ENCODE peak calls at places on chromosomes 7 and 10, in four cellular contexts. O is NCI-H1417, K is GDM1, D is body of pancreas. R is an unnamed sample.
A peak's percentile ranks its signal among the peaks of the same experiment; 100 is the strongest.

GRCh38 chr10:46545861-46546590 is 10.4 kb downstream of the GPRIN2 start:
- DNase-seq in O (no peak), K (no peak), D (no peak), R (no peak)

GRCh38 chr7:6026011-6026819 is 5.0 kb upstream of the ANKRD61 start:
- DNase-seq in O (no peak), K (peak; percentile 14), D (peak; percentile 44), R (no peak)

GRCh38 chr10:86757110-86757790 is 831 bp downstream of the BMPR1A start:
- DNase-seq in O (peak; percentile 4), D (peak; percentile 60), K (no peak), R (no peak)

GRCh38 chr10:100723769-100724530 is 21.4 kb upstream of the PAX2 start:
- DNase-seq in D (no peak), K (no peak), O (no peak), R (no peak)

GRCh38 chr7:66535414-66536329 is 93.0 kb upstream of the KCTD7 start:
- DNase-seq in O (no peak), K (no peak), D (no peak), R (no peak)

GRCh38 chr7:23418046-23418445 is 52.2 kb downstream of the IGF2BP3 start:
- DNase-seq in D (no peak), O (no peak), K (no peak), R (no peak)

GRCh38 chr10:70891636-70892035 is 3.3 kb upstream of the PCBD1 start:
- DNase-seq in D (no peak), O (no peak), K (no peak), R (no peak)

GRCh38 chr10:26887611-26888215 is 27.0 kb upstream of the ABI1 start:
- DNase-seq in O (no peak), D (no peak), K (no peak), R (no peak)

GRCh38 chr7:42097756-42098155 is 139.3 kb downstream of the GLI3 start:
- DNase-seq in K (no peak), O (no peak), D (no peak), R (no peak)

GRCh38 chr7:93327006-93327633 is 95.0 kb downstream of the VPS50 start:
- DNase-seq in O (no peak), K (no peak), D (no peak), R (no peak)

GRCh38 chr10:90344226-90344625 is 513.6 kb downstream of the HTR7 start:
- DNase-seq in K (no peak), D (no peak), O (no peak), R (no peak)

GRCh38 chr7:141480953-141481352 is 70.3 kb upstream of the AGK start:
- DNase-seq in K (no peak), O (no peak), D (no peak), R (no peak)

GRCh38 chr7:125555921-125556320 is 626.3 kb upstream of the POT1 start:
- DNase-seq in D (no peak), O (no peak), K (no peak), R (no peak)

GRCh38 chr10:71312220-71312619 is 6.8 kb upstream of the SLC29A3 start:
- DNase-seq in K (no peak), D (no peak), O (no peak), R (no peak)

GRCh38 chr10:60664859-60665258 is 113.4 kb upstream of the CDK1 start:
- DNase-seq in O (no peak), K (no peak), D (no peak), R (no peak)

GRCh38 chr10:59057350-59057749 is 119.1 kb upstream of the PHYHIPL start:
- DNase-seq in D (no peak), O (no peak), K (no peak), R (no peak)

GRCh38 chr10:608331-609265 is 80.9 kb downstream of the DIP2C start:
- DNase-seq in K (no peak), O (no peak), D (no peak), R (no peak)

GRCh38 chr7:55223023-55223422 is 142.1 kb upstream of the LANCL2 start:
- DNase-seq in K (no peak), D (no peak), O (no peak), R (no peak)

GRCh38 chr7:112990619-112991018 is 96.0 kb downstream of the GPR85 start:
- DNase-seq in K (no peak), D (no peak), O (no peak), R (no peak)

GRCh38 chr7:47846117-47846836 is 102.0 kb downstream of the PKD1L1 start:
- DNase-seq in D (no peak), K (no peak), O (no peak), R (no peak)

GRCh38 chr7:41984888-41985287 is 252.1 kb downstream of the GLI3 start:
- DNase-seq in D (no peak), K (no peak), O (no peak), R (no peak)

GRCh38 chr10:104254493-104255243 is at the start of gene GSTO1:
- DNase-seq in D (peak; percentile 77), O (peak; percentile 10), K (peak; percentile 73), R (peak; percentile 30)

GRCh38 chr7:16801111-16801542 is 3.7 kb downstream of the AGR2 start:
- DNase-seq in K (peak; percentile 23), O (peak; percentile 38), D (no peak), R (peak; percentile 37)

GRCh38 chr7:55245271-55245723 is 119.8 kb upstream of the LANCL2 start:
- DNase-seq in O (no peak), D (no peak), K (no peak), R (no peak)

GRCh38 chr7:151520419-151521229 is 929 bp upstream of the RHEB start:
- DNase-seq in O (no peak), D (peak; percentile 70), K (no peak), R (no peak)

GRCh38 chr10:1947464-1948043 is 210.2 kb upstream of the ADARB2 start:
- DNase-seq in O (no peak), K (no peak), D (no peak), R (no peak)

GRCh38 chr7:148903504-148903903 is 19.4 kb upstream of the EZH2 start:
- DNase-seq in D (no peak), O (no peak), K (no peak), R (no peak)

GRCh38 chr10:49334993-49335972 is 36.3 kb downstream of the C10orf71 start:
- DNase-seq in O (no peak), K (no peak), D (no peak), R (no peak)

GRCh38 chr10:99667108-99667751 is 7.9 kb downstream of the ENTPD7 start:
- DNase-seq in O (no peak), D (peak; percentile 20), K (no peak), R (no peak)

GRCh38 chr7:3078458-3078857 is 34.8 kb upstream of the CARD11 start:
- DNase-seq in D (no peak), K (no peak), O (no peak), R (no peak)

GRCh38 chr10:94042001-94042813 is 48.5 kb downstream of the PLCE1 start:
- DNase-seq in K (no peak), O (no peak), D (no peak), R (no peak)

GRCh38 chr7:111933614-111934013 is 272.6 kb downstream of the DOCK4 start:
- DNase-seq in K (no peak), D (no peak), O (peak; percentile 77), R (no peak)

GRCh38 chr10:6218692-6219493 is 16.2 kb downstream of the PFKFB3 start:
- DNase-seq in D (no peak), O (no peak), K (no peak), R (no peak)

GRCh38 chr10:111076191-111076681 is 593 bp upstream of the ADRA2A start:
- DNase-seq in K (peak; percentile 54), O (peak; percentile 57), D (peak; percentile 81), R (peak; percentile 68)

GRCh38 chr10:68082815-68083395 is 7.8 kb upstream of the HERC4 start:
- DNase-seq in K (no peak), D (no peak), O (no peak), R (no peak)

GRCh38 chr10:52308251-52309031 is 5.6 kb upstream of the DKK1 start:
- DNase-seq in O (no peak), D (peak; percentile 60), K (no peak), R (peak; percentile 37)

R was measured in NCI-H1436.